ENCODE peak calls at places on chromosomes 4 and X, in seven cellular contexts. G, T, I, L, N, J and Y are unnamed samples.

GRCh38 chrX:135688137-135688536 is 25.3 kb upstream of the CT45A1 start:
- DNase-seq in G (no peak), L (no peak), N (no peak), T (no peak), J (no peak), I (no peak), Y (no peak)

GRCh38 chr4:82528074-82528473 is 33.7 kb downstream of the TMEM150C start:
- DNase-seq in I (no peak), T (no peak), G (no peak), N (no peak), L (no peak), J (no peak), Y (no peak)

GRCh38 chr4:2812600-2812932 is 19.7 kb downstream of the SH3BP2 start:
- DNase-seq in J (no peak), L (no peak), N (no peak), T (peak), I (no peak), G (no peak), Y (no peak)

GRCh38 chr4:10063544-10064300 is 42.4 kb upstream of the SLC2A9 start:
- DNase-seq in G (peak), T (peak), I (no peak), J (peak), N (peak), L (peak), Y (peak)

GRCh38 chrX:105461013-105461412 is 240.5 kb upstream of the TEX13A start:
- DNase-seq in N (no peak), I (no peak), J (no peak), L (no peak), G (no peak), T (peak), Y (no peak)

GRCh38 chrX:24682739-24683432 is 10.8 kb upstream of the POLA1 start:
- DNase-seq in I (no peak), T (no peak), N (no peak), J (no peak), L (no peak), G (no peak), Y (no peak)

GRCh38 chr4:78629991-78630541 is 78.5 kb downstream of the ANXA3 start:
- DNase-seq in T (no peak), G (no peak), I (peak), L (no peak), J (no peak), N (no peak), Y (peak)

GRCh38 chrX:71224098-71224708 is 1.2 kb downstream of the GJB1 start:
- DNase-seq in N (no peak), I (no peak), J (no peak), G (no peak), L (no peak), T (no peak), Y (no peak)

GRCh38 chr4:149845643-149846208 is 30.1 kb upstream of the IQCM start:
- DNase-seq in I (peak), J (no peak), N (no peak), G (no peak), L (no peak), T (no peak), Y (no peak)

GRCh38 chrX:106615041-106615440 is 3.3 kb downstream of the RADX start:
- DNase-seq in N (no peak), G (no peak), J (no peak), L (no peak), I (no peak), T (no peak), Y (no peak)

GRCh38 chrX:68114573-68115199 is 318.6 kb downstream of the OPHN1 start:
- DNase-seq in G (no peak), T (peak), I (peak), N (no peak), L (no peak), J (peak), Y (no peak)

GRCh38 chr4:135917016-135917415 is 1615.3 kb downstream of the PCDH18 start:
- DNase-seq in I (no peak), T (peak), J (no peak), N (no peak), L (no peak), G (no peak), Y (no peak)

GRCh38 chrX:38803609-38804480 is 2.6 kb downstream of the MID1IP1 start:
- DNase-seq in L (peak), N (peak), I (peak), J (peak), T (peak), G (no peak), Y (peak)

GRCh38 chrX:17788439-17788838 is 51.1 kb downstream of the SCML1 start:
- DNase-seq in N (peak), T (peak), L (peak), I (peak), G (peak), J (peak), Y (no peak)

GRCh38 chr4:100590308-100590707 is 72.5 kb upstream of the EMCN start:
- DNase-seq in N (no peak), I (no peak), G (no peak), L (no peak), T (no peak), J (peak), Y (no peak)

GRCh38 chr4:163398238-163398637 is 54.5 kb downstream of the NPY5R start:
- DNase-seq in T (no peak), J (no peak), I (no peak), G (no peak), L (no peak), N (no peak), Y (no peak)

GRCh38 chr4:73450398-73451004 is 14.5 kb downstream of the AFP start:
- DNase-seq in G (peak), J (peak), T (peak), I (no peak), L (peak), N (no peak), Y (no peak)

GRCh38 chr4:42995343-42995944 is 102.9 kb downstream of the GRXCR1 start:
- DNase-seq in J (peak), T (peak), L (no peak), G (no peak), N (no peak), I (no peak), Y (no peak)

GRCh38 chr4:86940176-86940575 is 5.4 kb downstream of the AFF1 start:
- DNase-seq in G (no peak), N (no peak), J (peak), T (no peak), I (no peak), L (no peak), Y (no peak)

GRCh38 chr4:113327513-113327912 is 278.1 kb downstream of the ANK2 start:
- DNase-seq in N (peak), I (no peak), L (no peak), T (peak), G (no peak), J (peak), Y (no peak)

GRCh38 chrX:30888526-30889146 is 418 bp downstream of the TAB3 start:
- DNase-seq in I (peak), L (peak), T (peak), N (peak), J (peak), G (no peak), Y (peak)

GRCh38 chr4:26289421-26289820 is 31.4 kb upstream of the RBPJ start:
- DNase-seq in J (no peak), G (no peak), T (no peak), I (no peak), N (no peak), L (no peak), Y (no peak)

GRCh38 chrX:25968920-25969319 is 169.2 kb upstream of the MAGEB18 start:
- DNase-seq in N (no peak), L (no peak), J (peak), T (peak), I (no peak), G (no peak), Y (no peak)

GRCh38 chrX:104565791-104566687 is at the start of gene IL1RAPL2:
- DNase-seq in G (no peak), T (peak), L (no peak), N (no peak), J (no peak), I (peak), Y (no peak)

GRCh38 chr4:6859543-6859942 is 50.1 kb upstream of the TBC1D14 start:
- DNase-seq in I (no peak), G (no peak), J (no peak), L (no peak), N (no peak), T (no peak), Y (no peak)

GRCh38 chrX:1911401-1912131 is 296.7 kb downstream of the ASMT start:
- DNase-seq in I (no peak), G (no peak), T (no peak), N (no peak), L (no peak), J (no peak), Y (no peak)

DNA sequence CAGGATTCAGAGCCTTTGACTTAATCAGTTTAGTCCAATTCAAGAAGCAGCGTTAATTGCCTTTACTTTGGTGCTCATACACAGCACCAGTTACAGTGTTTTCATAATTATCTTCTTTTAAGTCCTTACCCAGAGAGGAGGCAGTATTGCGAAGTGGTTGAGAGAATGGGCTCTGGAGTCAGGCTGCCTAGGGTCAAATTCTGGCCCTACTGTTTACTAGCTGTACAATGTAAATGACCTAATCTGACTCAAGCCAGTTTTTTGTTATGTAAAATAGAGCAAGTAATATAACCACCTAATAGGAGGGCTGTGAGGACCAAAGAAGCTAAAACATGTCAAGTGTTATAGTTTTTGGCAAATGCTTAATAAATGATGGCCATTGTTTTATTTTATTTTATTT is 27.6 kb downstream of the WDR44 start:
- DNase-seq in J (no peak), G (no peak), N (no peak), I (no peak), L (no peak), T (peak), Y (no peak)
- H3K4me3 ChIP-seq in J (no peak), G (no peak), N (no peak), I (no peak), L (no peak), T (no peak), Y (no peak)

DNA sequence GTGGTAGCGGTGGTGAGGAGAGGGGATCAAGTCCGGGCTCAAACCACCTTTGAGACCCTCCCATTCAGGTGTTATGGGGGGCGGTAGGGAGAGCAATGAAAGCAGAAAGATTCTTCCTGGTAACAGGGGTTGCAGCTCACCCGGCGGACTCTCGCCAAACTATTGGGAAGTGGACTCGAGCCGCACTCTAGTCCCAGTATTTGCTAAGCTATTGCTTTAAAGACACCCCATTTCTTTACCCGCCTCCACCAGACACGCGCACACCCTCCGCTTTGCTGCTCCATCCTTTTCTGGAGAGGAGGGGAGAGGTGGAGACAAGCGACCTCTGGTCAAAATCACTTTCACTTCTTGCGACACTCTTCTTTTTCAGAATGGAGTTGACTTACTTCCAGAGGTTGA is 625 bp upstream of the GABRA4 start:
- DNase-seq in J (no peak), I (no peak), T (peak), G (no peak), N (no peak), L (no peak), Y (peak)
- H3K4me3 ChIP-seq in J (peak), I (peak), T (peak), G (no peak), N (no peak), L (no peak), Y (no peak)

DNA sequence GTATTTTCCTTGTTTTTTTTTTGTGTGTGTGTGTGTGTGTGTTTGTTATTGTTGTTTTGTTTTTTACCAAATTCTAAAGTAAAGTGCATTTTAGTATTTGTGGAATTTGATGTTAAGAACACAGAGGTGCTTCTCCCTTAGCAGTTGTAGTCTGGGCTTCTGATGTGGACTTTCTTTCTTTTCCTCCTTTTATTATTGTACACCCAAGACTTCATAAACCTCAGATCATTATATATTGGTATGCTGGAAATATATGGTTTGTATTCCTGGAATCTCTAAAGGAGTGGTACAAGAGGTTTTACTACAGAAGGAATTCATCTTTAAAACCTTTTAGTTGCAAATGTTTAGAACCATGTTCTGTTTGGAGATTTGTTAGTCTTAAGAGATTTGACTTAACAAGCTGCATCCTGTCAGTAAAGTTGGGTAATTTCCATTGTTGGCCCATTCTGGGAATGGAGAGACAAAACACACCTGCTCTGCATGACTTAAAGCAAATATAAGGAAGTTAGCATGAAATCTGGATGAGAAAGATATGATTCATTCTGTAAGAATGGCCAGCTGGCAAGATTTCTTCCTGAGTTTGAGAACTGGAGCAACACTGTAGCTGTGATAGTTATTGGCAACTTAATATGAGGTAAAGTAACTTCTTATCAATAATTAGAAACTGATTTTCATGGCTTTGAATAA is 64.0 kb downstream of the SMAD1 start:
- DNase-seq in G (peak), J (peak), N (peak), L (no peak), T (peak), I (peak), Y (no peak)
- H3K4me3 ChIP-seq in G (no peak), J (no peak), N (no peak), L (no peak), T (no peak), I (no peak), Y (no peak)

DNA sequence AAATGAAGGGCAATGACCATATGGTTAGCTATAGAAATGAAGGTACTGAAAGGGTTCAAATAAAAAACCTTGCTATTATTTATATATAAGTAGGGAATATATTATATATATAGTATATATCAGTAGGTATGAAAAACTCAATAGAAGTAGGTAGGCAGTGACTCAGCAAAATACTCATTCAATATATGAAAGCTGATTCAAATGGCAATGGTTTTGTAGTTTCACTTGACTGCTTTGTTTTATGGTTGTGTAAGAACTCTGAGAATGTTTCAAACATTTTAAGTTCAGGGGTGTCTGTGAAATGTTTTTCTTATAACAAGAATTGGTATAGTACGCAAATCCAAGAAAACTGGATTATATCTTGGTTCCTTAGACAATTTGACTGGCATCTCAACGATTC is 4.1 kb downstream of the ZNF280C start:
- DNase-seq in J (peak), G (no peak), I (no peak), L (no peak), T (peak), N (no peak), Y (no peak)
- H3K4me3 ChIP-seq in J (no peak), G (no peak), I (no peak), L (no peak), T (no peak), N (no peak), Y (no peak)

DNA sequence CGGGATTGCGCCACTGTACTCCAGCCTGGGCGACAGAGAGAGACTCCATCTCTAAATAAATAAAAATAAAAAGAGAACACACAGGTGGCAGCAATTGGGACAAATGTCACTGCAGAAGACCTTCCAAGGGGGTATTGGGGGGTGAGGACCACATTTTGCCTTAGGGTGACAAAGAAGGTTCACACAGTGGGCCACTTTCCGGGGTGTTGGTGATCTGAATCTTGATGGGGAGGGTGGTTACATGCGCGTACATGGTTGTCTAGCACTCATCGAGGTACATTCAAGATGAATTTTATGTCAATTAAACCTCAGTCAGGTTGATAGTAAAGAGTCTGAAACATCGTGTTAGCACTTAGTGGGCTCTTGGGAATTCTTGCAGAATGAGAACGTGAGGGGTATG is 20.5 kb upstream of the TMSB4X start:
- DNase-seq in L (no peak), N (no peak), T (no peak), J (no peak), I (no peak), G (no peak), Y (no peak)
- H3K4me3 ChIP-seq in L (no peak), N (no peak), T (no peak), J (no peak), I (no peak), G (no peak), Y (no peak)

GRCh38 chr4:8592366-8593267 is at the start of gene CPZ:
- DNase-seq in N (peak), T (peak), G (peak), J (peak), I (no peak), L (no peak), Y (no peak)
- H3K4me3 ChIP-seq in N (peak), T (peak), G (peak), J (peak), I (no peak), L (no peak), Y (peak)

DNA sequence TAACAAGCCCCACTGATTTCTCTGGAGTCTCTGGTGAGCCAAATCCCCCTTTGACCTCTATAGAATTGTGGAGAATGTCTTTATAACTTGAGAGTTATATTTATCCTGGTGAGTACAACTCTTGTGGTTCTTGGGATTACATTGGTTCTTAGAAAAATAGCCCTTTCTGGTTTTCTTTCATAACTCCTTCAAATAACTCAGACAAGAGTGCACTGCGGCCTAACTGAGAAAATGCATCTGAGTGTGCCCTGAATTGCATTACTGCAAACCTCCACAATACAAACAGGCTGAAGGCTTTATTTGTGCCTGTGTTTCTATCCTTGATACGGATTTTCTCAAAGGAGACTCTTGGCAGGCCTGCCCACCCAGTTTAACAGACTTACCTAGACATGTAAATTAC is 2.7 kb downstream of the BEX3 start:
- DNase-seq in I (no peak), T (peak), L (no peak), J (no peak), N (no peak), G (no peak), Y (no peak)
- H3K4me3 ChIP-seq in I (no peak), T (no peak), L (no peak), J (no peak), N (no peak), G (no peak), Y (no peak)

DNA sequence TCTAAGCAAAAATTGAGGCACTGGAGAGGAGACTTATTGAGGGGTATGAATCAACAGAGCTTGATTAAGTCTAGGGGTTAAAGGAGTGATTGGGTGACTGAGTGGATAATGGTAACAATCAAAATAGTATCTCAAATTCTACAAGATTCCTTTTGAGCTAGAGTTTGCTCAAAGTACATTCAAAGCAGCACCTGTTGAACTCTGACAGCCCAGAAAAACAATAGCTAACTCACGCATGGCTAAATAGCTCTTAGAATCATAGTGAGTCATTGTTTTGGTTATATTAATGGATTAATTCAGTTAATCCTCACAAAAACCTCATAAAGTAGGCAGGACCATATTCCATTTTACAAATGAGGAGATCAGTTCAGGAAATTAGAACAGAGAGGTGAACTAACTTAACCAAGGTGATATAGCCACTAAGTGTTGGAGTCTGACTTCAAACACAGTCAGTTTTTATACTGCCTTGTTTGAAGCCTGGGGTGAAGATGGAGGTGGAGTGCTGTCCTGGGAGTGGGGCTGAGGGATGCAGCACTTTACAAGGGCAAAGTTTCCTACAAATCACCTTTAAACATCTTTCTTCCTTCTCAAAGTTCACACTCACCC is 35.9 kb upstream of the PPM1K start:
- DNase-seq in T (peak), N (no peak), G (no peak), L (no peak), J (no peak), I (no peak), Y (no peak)
- H3K4me3 ChIP-seq in T (no peak), N (no peak), G (no peak), L (no peak), J (no peak), I (no peak), Y (no peak)